ENCODE peak calls at places on chromosomes 12 and 14, in four cellular contexts. One of them, this sample, is unnamed.

GRCh38 chr12:89918172-89918880 is 209.7 kb upstream of the ATP2B1 start:
- DNase-seq in CD8-positive, alpha-beta memory T cell: no peak
- DNase-seq in stimulated activated CD4-positive, alpha-beta T cell treated with anti-CD3 and anti-CD28 coated beads, Interleukin-1b, Interleukin-23, amount 100 ng/mL, for 24 hours: no peak
- DNase-seq in stimulated activated CD8-positive, alpha-beta memory T cell treated with anti-CD3 and anti-CD28 coated beads, Interleukin-15, amount 100 ng/mL, for 24 hours: no peak
- DNase-seq in this sample: no peak

GRCh38 chr12:54287316-54288157 is 7.0 kb downstream of the HNRNPA1 start:
- DNase-seq in CD8-positive, alpha-beta memory T cell: no peak
- DNase-seq in stimulated activated CD8-positive, alpha-beta memory T cell treated with anti-CD3 and anti-CD28 coated beads, Interleukin-15, amount 100 ng/mL, for 24 hours: no peak
- DNase-seq in stimulated activated CD4-positive, alpha-beta T cell treated with anti-CD3 and anti-CD28 coated beads, Interleukin-1b, Interleukin-23, amount 100 ng/mL, for 24 hours: no peak
- DNase-seq in this sample: no peak

GRCh38 chr12:75725505-75726120 is 214.2 kb upstream of the KRR1 start:
- DNase-seq in stimulated activated CD8-positive, alpha-beta memory T cell treated with anti-CD3 and anti-CD28 coated beads, Interleukin-15, amount 100 ng/mL, for 24 hours: no peak
- DNase-seq in CD8-positive, alpha-beta memory T cell: no peak
- DNase-seq in stimulated activated CD4-positive, alpha-beta T cell treated with anti-CD3 and anti-CD28 coated beads, Interleukin-1b, Interleukin-23, amount 100 ng/mL, for 24 hours: no peak
- DNase-seq in this sample: no peak

GRCh38 chr14:55094630-55095157 is 34.4 kb upstream of the LGALS3 start:
- DNase-seq in stimulated activated CD4-positive, alpha-beta T cell treated with anti-CD3 and anti-CD28 coated beads, Interleukin-1b, Interleukin-23, amount 100 ng/mL, for 24 hours: no peak
- DNase-seq in stimulated activated CD8-positive, alpha-beta memory T cell treated with anti-CD3 and anti-CD28 coated beads, Interleukin-15, amount 100 ng/mL, for 24 hours: no peak
- DNase-seq in CD8-positive, alpha-beta memory T cell: no peak
- DNase-seq in this sample: no peak

GRCh38 chr14:69554500-69554899 is 20.2 kb downstream of the CCDC177 start:
- DNase-seq in stimulated activated CD8-positive, alpha-beta memory T cell treated with anti-CD3 and anti-CD28 coated beads, Interleukin-15, amount 100 ng/mL, for 24 hours: no peak
- DNase-seq in CD8-positive, alpha-beta memory T cell: no peak
- DNase-seq in stimulated activated CD4-positive, alpha-beta T cell treated with anti-CD3 and anti-CD28 coated beads, Interleukin-1b, Interleukin-23, amount 100 ng/mL, for 24 hours: no peak
- DNase-seq in this sample: no peak

GRCh38 chr14:58631720-58632119 is 6.0 kb upstream of the DACT1 start:
- DNase-seq in stimulated activated CD4-positive, alpha-beta T cell treated with anti-CD3 and anti-CD28 coated beads, Interleukin-1b, Interleukin-23, amount 100 ng/mL, for 24 hours: no peak
- DNase-seq in CD8-positive, alpha-beta memory T cell: no peak
- DNase-seq in stimulated activated CD8-positive, alpha-beta memory T cell treated with anti-CD3 and anti-CD28 coated beads, Interleukin-15, amount 100 ng/mL, for 24 hours: no peak
- DNase-seq in this sample: no peak

GRCh38 chr14:80996049-80996901 is 40.9 kb downstream of the TSHR start:
- DNase-seq in stimulated activated CD8-positive, alpha-beta memory T cell treated with anti-CD3 and anti-CD28 coated beads, Interleukin-15, amount 100 ng/mL, for 24 hours: no peak
- DNase-seq in CD8-positive, alpha-beta memory T cell: peak
- DNase-seq in stimulated activated CD4-positive, alpha-beta T cell treated with anti-CD3 and anti-CD28 coated beads, Interleukin-1b, Interleukin-23, amount 100 ng/mL, for 24 hours: no peak
- DNase-seq in this sample: no peak

GRCh38 chr14:68362841-68363240 is 430.0 kb downstream of the ZFP36L1 start:
- DNase-seq in stimulated activated CD8-positive, alpha-beta memory T cell treated with anti-CD3 and anti-CD28 coated beads, Interleukin-15, amount 100 ng/mL, for 24 hours: no peak
- DNase-seq in stimulated activated CD4-positive, alpha-beta T cell treated with anti-CD3 and anti-CD28 coated beads, Interleukin-1b, Interleukin-23, amount 100 ng/mL, for 24 hours: no peak
- DNase-seq in CD8-positive, alpha-beta memory T cell: no peak
- DNase-seq in this sample: no peak

GRCh38 chr14:103527408-103528157 is 1.4 kb upstream of the TRMT61A start:
- DNase-seq in stimulated activated CD8-positive, alpha-beta memory T cell treated with anti-CD3 and anti-CD28 coated beads, Interleukin-15, amount 100 ng/mL, for 24 hours: no peak
- DNase-seq in CD8-positive, alpha-beta memory T cell: no peak
- DNase-seq in stimulated activated CD4-positive, alpha-beta T cell treated with anti-CD3 and anti-CD28 coated beads, Interleukin-1b, Interleukin-23, amount 100 ng/mL, for 24 hours: no peak
- DNase-seq in this sample: no peak

GRCh38 chr14:104276435-104276834 is 138.0 kb downstream of the KIF26A start:
- DNase-seq in stimulated activated CD4-positive, alpha-beta T cell treated with anti-CD3 and anti-CD28 coated beads, Interleukin-1b, Interleukin-23, amount 100 ng/mL, for 24 hours: no peak
- DNase-seq in stimulated activated CD8-positive, alpha-beta memory T cell treated with anti-CD3 and anti-CD28 coated beads, Interleukin-15, amount 100 ng/mL, for 24 hours: no peak
- DNase-seq in CD8-positive, alpha-beta memory T cell: no peak
- DNase-seq in this sample: no peak

GRCh38 chr12:62618948-62619347 is 152.3 kb downstream of the MON2 start:
- DNase-seq in stimulated activated CD4-positive, alpha-beta T cell treated with anti-CD3 and anti-CD28 coated beads, Interleukin-1b, Interleukin-23, amount 100 ng/mL, for 24 hours: no peak
- DNase-seq in stimulated activated CD8-positive, alpha-beta memory T cell treated with anti-CD3 and anti-CD28 coated beads, Interleukin-15, amount 100 ng/mL, for 24 hours: no peak
- DNase-seq in CD8-positive, alpha-beta memory T cell: no peak
- DNase-seq in this sample: no peak

GRCh38 chr14:105493921-105494605 is 3.0 kb downstream of the TEDC1 start:
- DNase-seq in stimulated activated CD4-positive, alpha-beta T cell treated with anti-CD3 and anti-CD28 coated beads, Interleukin-1b, Interleukin-23, amount 100 ng/mL, for 24 hours: no peak
- DNase-seq in CD8-positive, alpha-beta memory T cell: no peak
- DNase-seq in stimulated activated CD8-positive, alpha-beta memory T cell treated with anti-CD3 and anti-CD28 coated beads, Interleukin-15, amount 100 ng/mL, for 24 hours: no peak
- DNase-seq in this sample: no peak

GRCh38 chr12:11765421-11765816 is 115.9 kb downstream of the ETV6 start:
- DNase-seq in stimulated activated CD8-positive, alpha-beta memory T cell treated with anti-CD3 and anti-CD28 coated beads, Interleukin-15, amount 100 ng/mL, for 24 hours: no peak
- DNase-seq in stimulated activated CD4-positive, alpha-beta T cell treated with anti-CD3 and anti-CD28 coated beads, Interleukin-1b, Interleukin-23, amount 100 ng/mL, for 24 hours: no peak
- DNase-seq in CD8-positive, alpha-beta memory T cell: no peak
- DNase-seq in this sample: no peak

GRCh38 chr14:53792909-53793308 is 163.7 kb downstream of the BMP4 start:
- DNase-seq in stimulated activated CD8-positive, alpha-beta memory T cell treated with anti-CD3 and anti-CD28 coated beads, Interleukin-15, amount 100 ng/mL, for 24 hours: no peak
- DNase-seq in CD8-positive, alpha-beta memory T cell: no peak
- DNase-seq in stimulated activated CD4-positive, alpha-beta T cell treated with anti-CD3 and anti-CD28 coated beads, Interleukin-1b, Interleukin-23, amount 100 ng/mL, for 24 hours: no peak
- DNase-seq in this sample: no peak

GRCh38 chr14:92553456-92553855 is 39.9 kb downstream of the RIN3 start:
- DNase-seq in CD8-positive, alpha-beta memory T cell: no peak
- DNase-seq in stimulated activated CD8-positive, alpha-beta memory T cell treated with anti-CD3 and anti-CD28 coated beads, Interleukin-15, amount 100 ng/mL, for 24 hours: no peak
- DNase-seq in stimulated activated CD4-positive, alpha-beta T cell treated with anti-CD3 and anti-CD28 coated beads, Interleukin-1b, Interleukin-23, amount 100 ng/mL, for 24 hours: no peak
- DNase-seq in this sample: no peak

GRCh38 chr14:74502236-74503019 is 8.9 kb downstream of the ISCA2 start:
- DNase-seq in stimulated activated CD4-positive, alpha-beta T cell treated with anti-CD3 and anti-CD28 coated beads, Interleukin-1b, Interleukin-23, amount 100 ng/mL, for 24 hours: no peak
- DNase-seq in stimulated activated CD8-positive, alpha-beta memory T cell treated with anti-CD3 and anti-CD28 coated beads, Interleukin-15, amount 100 ng/mL, for 24 hours: no peak
- DNase-seq in CD8-positive, alpha-beta memory T cell: no peak
- DNase-seq in this sample: no peak

GRCh38 chr14:36217732-36218131 is 41.2 kb upstream of the PTCSC3 start:
- DNase-seq in stimulated activated CD8-positive, alpha-beta memory T cell treated with anti-CD3 and anti-CD28 coated beads, Interleukin-15, amount 100 ng/mL, for 24 hours: no peak
- DNase-seq in CD8-positive, alpha-beta memory T cell: no peak
- DNase-seq in stimulated activated CD4-positive, alpha-beta T cell treated with anti-CD3 and anti-CD28 coated beads, Interleukin-1b, Interleukin-23, amount 100 ng/mL, for 24 hours: no peak
- DNase-seq in this sample: no peak